ENCODE peak calls at places on chromosomes 2 and 18, in ten cellular contexts. One of them, this sample, is unnamed.

GRCh38 chr2:20595439-20596192 is 55.3 kb downstream of the HS1BP3 start:
- DNase-seq in activated T-cell treated with anti-CD3 and anti-CD28 coated beads, Interleukin-2, amount 50 U/mL, for 48 hours: no peak
- DNase-seq in AG09319: no peak
- DNase-seq in stimulated activated CD4-positive, alpha-beta T cell treated with anti-CD3 and anti-CD28 coated beads, Interleukin-12 subunit alpha, Interleukin-12 subunit beta, amount 100 ng/mL, for 4 hours: no peak
- DNase-seq in GDM1: no peak
- DNase-seq in NCI-H1417: no peak
- DNase-seq in lower leg skin: peak
- DNase-seq in EH: peak
- DNase-seq in ACHN: peak
- DNase-seq in left lung: peak
- DNase-seq in this sample: peak

GRCh38 chr2:198351647-198352046 is 547.3 kb downstream of the PLCL1 start:
- DNase-seq in AG09319: no peak
- DNase-seq in activated T-cell treated with anti-CD3 and anti-CD28 coated beads, Interleukin-2, amount 50 U/mL, for 48 hours: no peak
- DNase-seq in stimulated activated CD4-positive, alpha-beta T cell treated with anti-CD3 and anti-CD28 coated beads, Interleukin-12 subunit alpha, Interleukin-12 subunit beta, amount 100 ng/mL, for 4 hours: no peak
- DNase-seq in lower leg skin: no peak
- DNase-seq in EH: no peak
- DNase-seq in NCI-H1417: no peak
- DNase-seq in ACHN: no peak
- DNase-seq in GDM1: no peak
- DNase-seq in left lung: no peak
- DNase-seq in this sample: no peak

GRCh38 chr18:46243095-46243494 is 138.9 kb downstream of the HAUS1 start:
- DNase-seq in EH: peak
- DNase-seq in left lung: no peak
- DNase-seq in ACHN: peak
- DNase-seq in NCI-H1417: no peak
- DNase-seq in stimulated activated CD4-positive, alpha-beta T cell treated with anti-CD3 and anti-CD28 coated beads, Interleukin-12 subunit alpha, Interleukin-12 subunit beta, amount 100 ng/mL, for 4 hours: no peak
- DNase-seq in AG09319: no peak
- DNase-seq in activated T-cell treated with anti-CD3 and anti-CD28 coated beads, Interleukin-2, amount 50 U/mL, for 48 hours: no peak
- DNase-seq in lower leg skin: no peak
- DNase-seq in GDM1: no peak
- DNase-seq in this sample: peak

GRCh38 chr2:174051741-174052638 is 86.8 kb upstream of the SP3 start:
- DNase-seq in activated T-cell treated with anti-CD3 and anti-CD28 coated beads, Interleukin-2, amount 50 U/mL, for 48 hours: no peak
- DNase-seq in NCI-H1417: no peak
- DNase-seq in AG09319: peak
- DNase-seq in EH: peak
- DNase-seq in GDM1: no peak
- DNase-seq in stimulated activated CD4-positive, alpha-beta T cell treated with anti-CD3 and anti-CD28 coated beads, Interleukin-12 subunit alpha, Interleukin-12 subunit beta, amount 100 ng/mL, for 4 hours: no peak
- DNase-seq in left lung: no peak
- DNase-seq in lower leg skin: no peak
- DNase-seq in ACHN: peak
- DNase-seq in this sample: peak

GRCh38 chr18:30945769-30946168 is 96.8 kb downstream of the DSC3 start:
- DNase-seq in activated T-cell treated with anti-CD3 and anti-CD28 coated beads, Interleukin-2, amount 50 U/mL, for 48 hours: no peak
- DNase-seq in NCI-H1417: no peak
- DNase-seq in GDM1: no peak
- DNase-seq in ACHN: no peak
- DNase-seq in lower leg skin: no peak
- DNase-seq in AG09319: no peak
- DNase-seq in left lung: no peak
- DNase-seq in stimulated activated CD4-positive, alpha-beta T cell treated with anti-CD3 and anti-CD28 coated beads, Interleukin-12 subunit alpha, Interleukin-12 subunit beta, amount 100 ng/mL, for 4 hours: no peak
- DNase-seq in EH: no peak
- DNase-seq in this sample: no peak

GRCh38 chr2:122883849-122884248 is 1128.4 kb downstream of the TSN start:
- DNase-seq in ACHN: no peak
- DNase-seq in activated T-cell treated with anti-CD3 and anti-CD28 coated beads, Interleukin-2, amount 50 U/mL, for 48 hours: no peak
- DNase-seq in left lung: no peak
- DNase-seq in lower leg skin: no peak
- DNase-seq in stimulated activated CD4-positive, alpha-beta T cell treated with anti-CD3 and anti-CD28 coated beads, Interleukin-12 subunit alpha, Interleukin-12 subunit beta, amount 100 ng/mL, for 4 hours: no peak
- DNase-seq in EH: no peak
- DNase-seq in GDM1: no peak
- DNase-seq in AG09319: no peak
- DNase-seq in NCI-H1417: no peak
- DNase-seq in this sample: no peak

GRCh38 chr2:220556658-220557057 is 929.2 kb downstream of the SLC4A3 start:
- DNase-seq in left lung: no peak
- DNase-seq in EH: peak
- DNase-seq in AG09319: no peak
- DNase-seq in lower leg skin: no peak
- DNase-seq in stimulated activated CD4-positive, alpha-beta T cell treated with anti-CD3 and anti-CD28 coated beads, Interleukin-12 subunit alpha, Interleukin-12 subunit beta, amount 100 ng/mL, for 4 hours: no peak
- DNase-seq in ACHN: peak
- DNase-seq in activated T-cell treated with anti-CD3 and anti-CD28 coated beads, Interleukin-2, amount 50 U/mL, for 48 hours: no peak
- DNase-seq in NCI-H1417: no peak
- DNase-seq in GDM1: no peak
- DNase-seq in this sample: peak

GRCh38 chr2:177689623-177690022 is 297.1 kb downstream of the AGPS start:
- DNase-seq in GDM1: peak
- DNase-seq in left lung: no peak
- DNase-seq in stimulated activated CD4-positive, alpha-beta T cell treated with anti-CD3 and anti-CD28 coated beads, Interleukin-12 subunit alpha, Interleukin-12 subunit beta, amount 100 ng/mL, for 4 hours: no peak
- DNase-seq in EH: no peak
- DNase-seq in activated T-cell treated with anti-CD3 and anti-CD28 coated beads, Interleukin-2, amount 50 U/mL, for 48 hours: no peak
- DNase-seq in lower leg skin: no peak
- DNase-seq in NCI-H1417: no peak
- DNase-seq in ACHN: no peak
- DNase-seq in AG09319: no peak
- DNase-seq in this sample: peak

This sample was measured in kidney tubule cell.